ENCODE peak calls at places on chromosomes 12 and 14, in four cellular contexts. P is GDM1, I is PC-3, O is fibroblast of lung. Q is an unnamed sample.
A peak's percentile ranks its signal among the peaks of the same experiment; 100 is the strongest.

GRCh38 chr12:116761499-116761898 is 23.4 kb downstream of the RNFT2 start:
- DNase-seq in P (no peak), I (no peak), O (no peak), Q (no peak)

GRCh38 chr12:90037740-90038139 is 329.1 kb upstream of the ATP2B1 start:
- DNase-seq in O (peak; percentile 49), I (peak; percentile 20), P (no peak), Q (no peak)

GRCh38 chr12:62737201-62737600 is 197.7 kb downstream of the PPM1H start:
- DNase-seq in I (no peak), P (no peak), O (no peak), Q (no peak)

GRCh38 chr14:99575043-99576023 is 28.7 kb downstream of the CCDC85C start:
- DNase-seq in O (no peak), I (peak; percentile 92), P (no peak), Q (no peak)

GRCh38 chr14:27372771-27373170 is 774.9 kb upstream of the NOVA1 start:
- DNase-seq in I (no peak), O (no peak), P (no peak), Q (no peak)

GRCh38 chr14:90517431-90517841 is 120.6 kb downstream of the CALM1 start:
- DNase-seq in O (no peak), P (no peak), I (no peak), Q (no peak)

GRCh38 chr14:51360592-51360991 is 120.5 kb downstream of the TMX1 start:
- DNase-seq in P (no peak), I (no peak), O (no peak), Q (no peak)

GRCh38 chr14:99363051-99363450 is 91.1 kb upstream of the BCL11B start:
- DNase-seq in P (no peak), I (no peak), O (no peak), Q (no peak)

GRCh38 chr12:110846615-110847566 is at the start of gene CCDC63:
- DNase-seq in O (peak; percentile 41), I (peak; percentile 62), P (no peak), Q (no peak)

GRCh38 chr12:6085841-6086240 is 38.6 kb downstream of the VWF start:
- DNase-seq in O (no peak), I (no peak), P (no peak), Q (no peak)

GRCh38 chr12:4148418-4149056 is 125.0 kb upstream of the CCND2 start:
- DNase-seq in I (no peak), P (peak; percentile 41), O (no peak), Q (no peak)

GRCh38 chr14:100622234-100622633 is 35.0 kb upstream of the BEGAIN start:
- DNase-seq in O (no peak), P (no peak), I (no peak), Q (no peak)

GRCh38 chr14:22391908-22392307 is 197.1 kb downstream of the DAD1 start:
- DNase-seq in O (peak; percentile 70), I (peak; percentile 85), P (peak; percentile 44), Q (no peak)

GRCh38 chr12:52551466-52551865 is 1.5 kb downstream of the KRT71 start:
- DNase-seq in O (no peak), I (no peak), P (no peak), Q (no peak)

GRCh38 chr12:65276923-65277322 is 1.6 kb upstream of the MSRB3 start:
- DNase-seq in P (no peak), O (no peak), I (no peak), Q (no peak)

GRCh38 chr12:49880756-49881390 is 22.8 kb downstream of the FAIM2 start:
- DNase-seq in P (no peak), O (no peak), I (no peak), Q (no peak)

GRCh38 chr14:106657460-106657859 is 1131.1 kb downstream of the TMEM121 start:
- DNase-seq in O (no peak), P (no peak), I (no peak), Q (peak; percentile 45)

GRCh38 chr12:70468741-70469140 is 102.7 kb downstream of the KCNMB4 start:
- DNase-seq in P (no peak), O (no peak), I (no peak), Q (no peak)

GRCh38 chr14:68558096-68558495 is 234.8 kb downstream of the ZFP36L1 start:
- DNase-seq in I (no peak), O (no peak), P (no peak), Q (no peak)

GRCh38 chr14:54688229-54688628 is 121.3 kb downstream of the SAMD4A start:
- DNase-seq in P (no peak), O (no peak), I (no peak), Q (no peak)

GRCh38 chr12:124480469-124481256 is 86.7 kb downstream of the NCOR2 start:
- DNase-seq in I (peak; percentile 87), P (no peak), O (peak; percentile 72), Q (no peak)

GRCh38 chr12:58443273-58443980 is 476.9 kb downstream of the LRIG3 start:
- DNase-seq in P (no peak), O (peak; percentile 40), I (peak; percentile 59), Q (no peak)

GRCh38 chr12:77679701-77680100 is 151.0 kb upstream of the NAV3 start:
- DNase-seq in P (no peak), I (no peak), O (no peak), Q (no peak)

GRCh38 chr12:46071769-46072624 is 81.6 kb upstream of the SCAF11 start:
- DNase-seq in P (peak; percentile 74), O (peak; percentile 71), I (peak; percentile 84), Q (peak; percentile 37)

GRCh38 chr14:67370830-67371229 is 10.7 kb downstream of the EIF2S1 start:
- DNase-seq in O (no peak), I (peak; percentile 40), P (no peak), Q (no peak)

GRCh38 chr14:72615511-72616121 is 278.3 kb downstream of the DPF3 start:
- DNase-seq in I (peak; percentile 79), O (peak; percentile 26), P (no peak), Q (no peak)

GRCh38 chr14:87805315-87805723 is 187.7 kb downstream of the GALC start:
- DNase-seq in I (peak; percentile 22), O (no peak), P (peak; percentile 1), Q (peak; percentile 4)

GRCh38 chr14:52650774-52651173 is 44.6 kb downstream of the ERO1A start:
- DNase-seq in O (no peak), I (no peak), P (no peak), Q (no peak)

GRCh38 chr14:52314521-52315354 is 626 bp downstream of the PTGER2 start:
- DNase-seq in O (no peak), I (no peak), P (no peak), Q (no peak)

GRCh38 chr14:52551696-52552062 is 626 bp downstream of the TXNDC16 start:
- DNase-seq in I (peak; percentile 48), O (peak; percentile 52), P (peak; percentile 6), Q (no peak)